ENCODE peak calls at places on chromosome 2, in seven cellular contexts. O, Q, P, W, S, B and D are unnamed samples.

GRCh38 chr2:167718560-167718959 is 528.8 kb downstream of the STK39 start:
- DNase-seq in O (no peak), Q (no peak), P (no peak), W (no peak), S (no peak), B (no peak), D (no peak)

GRCh38 chr2:140344842-140345241 is 1564.7 kb upstream of the NXPH2 start:
- DNase-seq in O (no peak), Q (no peak), P (no peak), W (no peak), S (no peak), B (no peak), D (no peak)

GRCh38 chr2:135563793-135564192 is 32.5 kb downstream of the R3HDM1 start:
- DNase-seq in O (peak; percentile 27), Q (no peak), P (no peak), W (no peak), S (no peak), B (peak; percentile 10), D (no peak)

GRCh38 chr2:126748188-126748760 is 92.3 kb downstream of the GYPC start:
- DNase-seq in O (no peak), Q (no peak), P (no peak), W (no peak), S (no peak), B (no peak), D (no peak)

GRCh38 chr2:215138466-215138865 is at the start of gene ABCA12:
- DNase-seq in O (no peak), Q (no peak), P (no peak), W (no peak), S (no peak), B (no peak), D (no peak)

GRCh38 chr2:121955313-121956211 is 200.1 kb downstream of the TSN start:
- DNase-seq in O (no peak), Q (no peak), P (no peak), W (no peak), S (no peak), B (no peak), D (no peak)

GRCh38 chr2:75870654-75871137 is 160.0 kb upstream of the GCFC2 start:
- DNase-seq in O (no peak), Q (no peak), P (no peak), W (no peak), S (peak; percentile 31), B (no peak), D (no peak)

GRCh38 chr2:45177870-45178269 is 168.6 kb upstream of the SIX2 start:
- DNase-seq in O (peak; percentile 28), Q (no peak), P (no peak), W (no peak), S (no peak), B (no peak), D (no peak)

GRCh38 chr2:205776720-205777119 is 94.4 kb downstream of the NRP2 start:
- DNase-seq in O (no peak), Q (no peak), P (no peak), W (no peak), S (no peak), B (no peak), D (no peak)

GRCh38 chr2:96856776-96857673 is 791 bp downstream of the ANKRD39 start:
- DNase-seq in O (peak; percentile 43), Q (no peak), P (no peak), W (peak; percentile 59), S (peak; percentile 61), B (peak; percentile 47), D (no peak)

GRCh38 chr2:236434593-236434992 is 135.0 kb upstream of the ACKR3 start:
- DNase-seq in O (no peak), Q (no peak), P (no peak), W (no peak), S (no peak), B (no peak), D (no peak)

GRCh38 chr2:238816296-238816695 is 31.6 kb upstream of the TWIST2 start:
- DNase-seq in O (no peak), Q (no peak), P (no peak), W (no peak), S (no peak), B (no peak), D (no peak)

GRCh38 chr2:180625006-180625844 is 355.2 kb upstream of the UBE2E3 start:
- DNase-seq in O (no peak), Q (no peak), P (no peak), W (no peak), S (no peak), B (no peak), D (no peak)

GRCh38 chr2:170696006-170696405 is 19.1 kb upstream of the SP5 start:
- DNase-seq in O (no peak), Q (no peak), P (no peak), W (no peak), S (no peak), B (no peak), D (no peak)

GRCh38 chr2:102588213-102588939 is 31.0 kb upstream of the SLC9A2 start:
- DNase-seq in O (no peak), Q (no peak), P (no peak), W (no peak), S (no peak), B (no peak), D (no peak)

GRCh38 chr2:239970004-239970623 is 55.0 kb downstream of the NDUFA10 start:
- DNase-seq in O (peak; percentile 24), Q (no peak), P (no peak), W (no peak), S (no peak), B (no peak), D (no peak)

GRCh38 chr2:241087420-241088268 is 14.4 kb downstream of the MTERF4 start:
- DNase-seq in O (no peak), Q (peak; percentile 78), P (no peak), W (no peak), S (no peak), B (no peak), D (no peak)
- H3K4me3 ChIP-seq in O (no peak overlapping the region), Q (no peak overlapping the region), P (no peak overlapping the region), W (no peak overlapping the region), S (no peak overlapping the region), B (no peak overlapping the region), D (no peak overlapping the region)

GRCh38 chr2:66169076-66169475 is 265.8 kb upstream of the MEIS1 start:
- DNase-seq in O (no peak), Q (no peak), P (no peak), W (no peak), S (no peak), B (no peak), D (no peak)
- TF ChIP-seq REST in O (no peak), Q (no peak), P (no peak), W (no peak), S (no peak), B (no peak), D (no peak)

GRCh38 chr2:217484046-217484445 is 518.7 kb downstream of the TNS1 start:
- DNase-seq in O (no peak), Q (no peak), P (no peak), W (no peak), S (no peak), B (no peak), D (no peak)

GRCh38 chr2:217478831-217479435 is 523.9 kb downstream of the TNS1 start:
- DNase-seq in O (no peak), Q (no peak), P (no peak), W (no peak), S (peak; percentile 37), B (no peak), D (no peak)

GRCh38 chr2:217479626-217480025 is 523.2 kb downstream of the TNS1 start:
- DNase-seq in O (no peak), Q (no peak), P (no peak), W (no peak), S (no peak), B (no peak), D (no peak)

GRCh38 chr2:217482343-217482742 is 520.5 kb downstream of the TNS1 start:
- DNase-seq in O (no peak), Q (no peak), P (no peak), W (no peak), S (no peak), B (no peak), D (no peak)

DNA sequence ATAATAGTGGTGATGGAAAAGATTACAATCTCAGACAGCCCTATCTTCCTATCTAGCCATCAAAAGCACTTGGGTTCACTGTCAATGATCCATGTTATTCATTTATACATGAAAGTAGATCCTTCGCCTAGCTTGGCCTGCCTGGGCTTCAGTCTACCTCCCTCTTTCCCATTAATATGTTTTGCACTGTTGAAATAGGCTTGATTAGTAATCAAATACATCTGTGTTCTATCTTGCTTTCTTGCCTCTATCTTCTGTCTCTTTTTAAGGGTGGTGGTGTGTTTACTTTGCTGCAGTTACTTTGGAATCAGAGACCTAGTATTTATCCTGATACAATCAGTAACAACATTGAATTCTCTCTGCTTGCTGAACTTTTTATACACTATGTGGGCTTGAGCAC is 521.2 kb downstream of the TNS1 start:
- DNase-seq in O (no peak), Q (no peak), P (no peak), W (no peak), S (no peak), B (no peak), D (no peak)
- H3K4me3 ChIP-seq in O (no peak overlapping the region), Q (no peak overlapping the region), P (no peak overlapping the region), W (no peak overlapping the region), S (no peak overlapping the region), B (no peak overlapping the region), D (no peak overlapping the region)

DNA sequence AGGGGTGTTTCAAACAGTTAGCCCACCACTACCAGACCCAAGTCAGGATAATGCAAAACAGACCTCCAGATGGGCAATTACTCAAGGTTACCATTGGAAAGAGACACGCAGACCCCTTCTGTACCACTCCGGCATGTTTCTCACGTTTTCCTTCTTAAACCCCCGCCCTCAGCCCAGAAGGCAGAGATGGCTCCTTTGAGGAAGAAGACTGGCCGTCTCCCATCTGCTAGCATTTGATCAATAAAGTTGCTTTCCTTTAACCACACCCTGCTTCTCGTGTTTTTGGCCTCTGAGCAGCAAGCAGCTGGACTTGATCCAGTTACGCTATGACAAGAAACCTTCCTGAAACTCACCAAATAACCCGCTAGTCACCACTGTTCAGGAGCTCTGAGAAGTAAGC is 1012.4 kb upstream of the GYPC start:
- DNase-seq in O (no peak), Q (peak; percentile 52), P (no peak), W (no peak), S (no peak), B (no peak), D (no peak)
- TF ChIP-seq REST in O (no peak), Q (no peak), P (no peak), W (no peak), S (no peak), B (no peak), D (no peak)

GRCh38 chr2:64651590-64651989 is 2.1 kb downstream of the SERTAD2 start:
- DNase-seq in O (no peak), Q (no peak), P (no peak), W (no peak), S (no peak), B (no peak), D (no peak)

GRCh38 chr2:64649013-64649484 is 4.7 kb downstream of the SERTAD2 start:
- DNase-seq in O (no peak), Q (no peak), P (peak; percentile 70), W (no peak), S (no peak), B (peak; percentile 65), D (no peak)

GRCh38 chr2:64649626-64650025 is 4.1 kb downstream of the SERTAD2 start:
- DNase-seq in O (no peak), Q (no peak), P (no peak), W (no peak), S (no peak), B (peak; percentile 53), D (no peak)

GRCh38 chr2:64650722-64651338 is 2.9 kb downstream of the SERTAD2 start:
- DNase-seq in O (peak; percentile 57), Q (no peak), P (no peak), W (no peak), S (no peak), B (peak; percentile 95), D (no peak)

GRCh38 chr2:64650257-64650656 is 3.5 kb downstream of the SERTAD2 start:
- DNase-seq in O (no peak), Q (no peak), P (no peak), W (no peak), S (no peak), B (no peak), D (no peak)
- H3K4me3 ChIP-seq in O (no peak overlapping the region), Q (peak overlapping the region; percentile 95), P (no peak overlapping the region), W (no peak overlapping the region), S (no peak overlapping the region), B (peak overlapping the region; percentile 42), D (peak overlapping the region; percentile 17)